ENCODE peak calls at places on chromosomes 4 and X, in ten cellular contexts. One of them, this sample, is unnamed.

GRCh38 chr4:60315586-60315985 is 884.5 kb upstream of the ADGRL3 start:
- DNase-seq in OCI-LY7: no peak
- DNase-seq in Caco-2: no peak
- DNase-seq in lung: no peak
- DNase-seq in colonic mucosa: no peak
- DNase-seq in suprapubic skin: no peak
- DNase-seq in CD8-positive, alpha-beta memory T cell: no peak
- DNase-seq in heart right ventricle: no peak
- DNase-seq in CD4-positive, CD25-positive, alpha-beta regulatory T cell: no peak
- DNase-seq in sigmoid colon: no peak
- DNase-seq in this sample: no peak

GRCh38 chrX:19824603-19825002 is 62.8 kb downstream of the SH3KBP1 start:
- DNase-seq in OCI-LY7: no peak
- DNase-seq in Caco-2: no peak
- DNase-seq in lung: no peak
- DNase-seq in colonic mucosa: no peak
- DNase-seq in suprapubic skin: no peak
- DNase-seq in CD8-positive, alpha-beta memory T cell: no peak
- DNase-seq in heart right ventricle: no peak
- DNase-seq in CD4-positive, CD25-positive, alpha-beta regulatory T cell: no peak
- DNase-seq in sigmoid colon: no peak
- DNase-seq in this sample: no peak

GRCh38 chr4:139740531-139741041 is 75.0 kb downstream of the MGST2 start:
- DNase-seq in OCI-LY7: no peak
- DNase-seq in Caco-2: no peak
- DNase-seq in lung: peak; percentile 52
- DNase-seq in colonic mucosa: peak; percentile 42
- DNase-seq in suprapubic skin: peak; percentile 79
- DNase-seq in CD8-positive, alpha-beta memory T cell: no peak
- DNase-seq in heart right ventricle: peak; percentile 82
- DNase-seq in CD4-positive, CD25-positive, alpha-beta regulatory T cell: no peak
- DNase-seq in sigmoid colon: peak; percentile 92
- DNase-seq in this sample: peak; percentile 84

GRCh38 chrX:43175428-43175827 is 397.5 kb upstream of the PPP1R2C start:
- DNase-seq in OCI-LY7: no peak
- DNase-seq in Caco-2: no peak
- DNase-seq in lung: no peak
- DNase-seq in colonic mucosa: no peak
- DNase-seq in suprapubic skin: no peak
- DNase-seq in CD8-positive, alpha-beta memory T cell: no peak
- DNase-seq in heart right ventricle: no peak
- DNase-seq in CD4-positive, CD25-positive, alpha-beta regulatory T cell: no peak
- DNase-seq in sigmoid colon: no peak
- DNase-seq in this sample: no peak

GRCh38 chr4:176409627-176410026 is 89.9 kb downstream of the SPCS3 start:
- DNase-seq in OCI-LY7: no peak
- DNase-seq in Caco-2: no peak
- DNase-seq in lung: no peak
- DNase-seq in colonic mucosa: no peak
- DNase-seq in suprapubic skin: no peak
- DNase-seq in CD8-positive, alpha-beta memory T cell: no peak
- DNase-seq in heart right ventricle: no peak
- DNase-seq in CD4-positive, CD25-positive, alpha-beta regulatory T cell: no peak
- DNase-seq in sigmoid colon: no peak
- DNase-seq in this sample: no peak

GRCh38 chr4:27666943-27667342 is 806.3 kb downstream of the STIM2 start:
- DNase-seq in OCI-LY7: peak; percentile 10
- DNase-seq in Caco-2: peak; percentile 17
- DNase-seq in lung: no peak
- DNase-seq in colonic mucosa: no peak
- DNase-seq in suprapubic skin: no peak
- DNase-seq in CD8-positive, alpha-beta memory T cell: no peak
- DNase-seq in heart right ventricle: no peak
- DNase-seq in CD4-positive, CD25-positive, alpha-beta regulatory T cell: no peak
- DNase-seq in sigmoid colon: no peak
- DNase-seq in this sample: no peak

GRCh38 chrX:39652336-39652735 is 445.4 kb downstream of the BCOR start:
- DNase-seq in OCI-LY7: peak; percentile 56
- DNase-seq in Caco-2: peak; percentile 30
- DNase-seq in lung: no peak
- DNase-seq in colonic mucosa: peak; percentile 27
- DNase-seq in suprapubic skin: no peak
- DNase-seq in CD8-positive, alpha-beta memory T cell: no peak
- DNase-seq in heart right ventricle: no peak
- DNase-seq in CD4-positive, CD25-positive, alpha-beta regulatory T cell: no peak
- DNase-seq in sigmoid colon: no peak
- DNase-seq in this sample: no peak

GRCh38 chr4:95142877-95143412 is 385.2 kb downstream of the BMPR1B start:
- DNase-seq in OCI-LY7: no peak
- DNase-seq in Caco-2: no peak
- DNase-seq in lung: no peak
- DNase-seq in colonic mucosa: no peak
- DNase-seq in suprapubic skin: no peak
- DNase-seq in CD8-positive, alpha-beta memory T cell: no peak
- DNase-seq in heart right ventricle: no peak
- DNase-seq in CD4-positive, CD25-positive, alpha-beta regulatory T cell: no peak
- DNase-seq in sigmoid colon: no peak
- DNase-seq in this sample: no peak

GRCh38 chr4:165506780-165507305 is 128.0 kb downstream of the CPE start:
- DNase-seq in OCI-LY7: no peak
- DNase-seq in Caco-2: no peak
- DNase-seq in lung: no peak
- DNase-seq in colonic mucosa: no peak
- DNase-seq in suprapubic skin: no peak
- DNase-seq in CD8-positive, alpha-beta memory T cell: no peak
- DNase-seq in heart right ventricle: no peak
- DNase-seq in CD4-positive, CD25-positive, alpha-beta regulatory T cell: no peak
- DNase-seq in sigmoid colon: no peak
- DNase-seq in this sample: no peak

GRCh38 chr4:86329431-86329830 is 30.4 kb downstream of the MAPK10 start:
- DNase-seq in OCI-LY7: no peak
- DNase-seq in Caco-2: no peak
- DNase-seq in lung: no peak
- DNase-seq in colonic mucosa: no peak
- DNase-seq in suprapubic skin: no peak
- DNase-seq in CD8-positive, alpha-beta memory T cell: no peak
- DNase-seq in heart right ventricle: no peak
- DNase-seq in CD4-positive, CD25-positive, alpha-beta regulatory T cell: no peak
- DNase-seq in sigmoid colon: no peak
- DNase-seq in this sample: no peak

DNA sequence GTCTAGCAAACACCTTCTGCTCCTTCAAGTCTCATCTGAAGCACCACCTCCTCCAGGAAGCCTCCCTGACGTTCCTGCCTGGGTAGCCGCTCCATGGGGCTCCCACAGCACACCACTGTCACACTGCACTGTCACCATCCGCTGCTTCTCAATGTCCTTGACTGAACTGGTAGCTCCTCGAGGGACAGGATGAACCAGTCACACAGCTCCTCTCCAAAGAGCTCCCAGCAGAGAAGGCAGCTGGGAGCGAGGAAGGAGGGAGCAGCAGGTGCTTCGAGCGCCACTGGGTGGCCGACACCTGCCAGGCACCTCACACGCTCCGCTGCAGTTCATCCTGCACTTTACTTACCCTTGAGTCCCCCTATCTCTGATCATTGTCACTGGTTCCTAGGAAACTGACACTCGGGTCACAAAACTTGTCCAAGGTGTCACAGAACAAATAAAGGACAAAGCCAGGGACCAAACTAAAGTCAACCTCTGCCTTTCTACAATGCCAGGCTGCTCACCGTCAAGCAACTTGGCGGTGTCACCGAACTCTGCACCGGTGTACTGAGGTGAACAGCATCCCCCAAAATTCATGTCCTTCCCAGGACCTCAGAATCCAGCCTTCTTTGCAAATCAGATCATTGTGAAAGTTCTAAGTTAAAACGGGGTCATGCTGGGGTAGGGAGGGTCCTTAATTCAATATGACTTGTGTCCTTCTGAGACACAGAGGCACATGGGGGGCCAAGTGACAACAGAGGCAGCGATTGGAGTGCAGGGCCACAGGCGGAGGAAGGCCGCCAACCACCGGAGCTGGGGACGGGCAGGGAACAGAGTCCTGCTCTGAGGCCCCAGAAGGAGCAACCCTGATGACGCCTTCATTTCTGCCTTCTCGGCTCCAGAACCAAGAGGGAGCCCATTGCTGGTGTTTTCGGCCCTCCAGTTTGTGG is 5.5 kb upstream of the S100P start:
- DNase-seq in OCI-LY7: no peak
- DNase-seq in Caco-2: peak; percentile 75
- DNase-seq in lung: no peak
- DNase-seq in colonic mucosa: no peak
- DNase-seq in suprapubic skin: no peak
- DNase-seq in CD8-positive, alpha-beta memory T cell: no peak
- DNase-seq in heart right ventricle: no peak
- DNase-seq in CD4-positive, CD25-positive, alpha-beta regulatory T cell: no peak
- DNase-seq in sigmoid colon: no peak
- DNase-seq in this sample: peak; percentile 2
- H3K4me1 ChIP-seq in OCI-LY7: no peaks in the 10 kb centered on the region
- H3K4me1 ChIP-seq in Caco-2: peaks cover 39% of the 10 kb centered on the region
- H3K4me1 ChIP-seq in lung: no peaks in the 10 kb centered on the region
- H3K4me1 ChIP-seq in colonic mucosa: peaks cover 3% of the 10 kb centered on the region
- H3K4me1 ChIP-seq in suprapubic skin: peaks cover 15% of the 10 kb centered on the region
- H3K4me1 ChIP-seq in CD8-positive, alpha-beta memory T cell: peaks cover 58% of the 10 kb centered on the region
- H3K4me1 ChIP-seq in heart right ventricle: no peaks in the 10 kb centered on the region
- H3K4me1 ChIP-seq in CD4-positive, CD25-positive, alpha-beta regulatory T cell: peaks cover 48% of the 10 kb centered on the region
- H3K4me1 ChIP-seq in sigmoid colon: peaks cover 11% of the 10 kb centered on the region
- H3K4me1 ChIP-seq in this sample: peaks cover 8% of the 10 kb centered on the region

GRCh38 chr4:7899184-7899583 is 40.5 kb downstream of the AFAP1 start:
- DNase-seq in OCI-LY7: no peak
- DNase-seq in Caco-2: no peak
- DNase-seq in lung: no peak
- DNase-seq in colonic mucosa: no peak
- DNase-seq in suprapubic skin: no peak
- DNase-seq in CD8-positive, alpha-beta memory T cell: no peak
- DNase-seq in heart right ventricle: no peak
- DNase-seq in CD4-positive, CD25-positive, alpha-beta regulatory T cell: no peak
- DNase-seq in sigmoid colon: no peak
- DNase-seq in this sample: no peak

GRCh38 chr4:7902101-7902553 is 37.5 kb downstream of the AFAP1 start:
- DNase-seq in OCI-LY7: no peak
- DNase-seq in Caco-2: no peak
- DNase-seq in lung: no peak
- DNase-seq in colonic mucosa: no peak
- DNase-seq in suprapubic skin: no peak
- DNase-seq in CD8-positive, alpha-beta memory T cell: no peak
- DNase-seq in heart right ventricle: no peak
- DNase-seq in CD4-positive, CD25-positive, alpha-beta regulatory T cell: no peak
- DNase-seq in sigmoid colon: no peak
- DNase-seq in this sample: no peak

GRCh38 chr4:7898385-7898784 is 41.3 kb downstream of the AFAP1 start:
- DNase-seq in OCI-LY7: no peak
- DNase-seq in Caco-2: no peak
- DNase-seq in lung: no peak
- DNase-seq in colonic mucosa: no peak
- DNase-seq in suprapubic skin: no peak
- DNase-seq in CD8-positive, alpha-beta memory T cell: no peak
- DNase-seq in heart right ventricle: no peak
- DNase-seq in CD4-positive, CD25-positive, alpha-beta regulatory T cell: no peak
- DNase-seq in sigmoid colon: no peak
- DNase-seq in this sample: no peak

GRCh38 chr4:7901274-7901845 is 38.3 kb downstream of the AFAP1 start:
- DNase-seq in OCI-LY7: no peak
- DNase-seq in Caco-2: no peak
- DNase-seq in lung: no peak
- DNase-seq in colonic mucosa: no peak
- DNase-seq in suprapubic skin: no peak
- DNase-seq in CD8-positive, alpha-beta memory T cell: no peak
- DNase-seq in heart right ventricle: no peak
- DNase-seq in CD4-positive, CD25-positive, alpha-beta regulatory T cell: no peak
- DNase-seq in sigmoid colon: no peak
- DNase-seq in this sample: no peak

DNA sequence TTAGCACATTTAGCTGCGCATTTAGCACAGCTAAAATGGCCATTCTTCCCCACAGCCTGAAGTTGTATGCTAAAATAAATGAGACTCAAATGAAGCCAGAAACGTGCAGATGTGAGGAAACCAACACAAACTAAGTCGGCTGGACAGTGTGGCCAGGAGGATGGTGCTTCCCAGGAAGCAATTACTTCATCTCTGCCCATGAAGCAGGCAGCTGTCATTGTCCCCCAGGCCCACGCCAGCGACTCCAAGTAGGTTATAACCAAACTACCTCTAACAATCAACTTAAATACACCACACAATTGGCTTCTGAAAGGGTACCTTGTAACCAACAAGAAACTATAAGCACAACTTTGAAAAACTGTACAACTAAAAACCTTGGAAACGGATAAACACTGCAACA is 39.3 kb downstream of the AFAP1 start:
- DNase-seq in OCI-LY7: no peak
- DNase-seq in Caco-2: no peak
- DNase-seq in lung: no peak
- DNase-seq in colonic mucosa: no peak
- DNase-seq in suprapubic skin: no peak
- DNase-seq in CD8-positive, alpha-beta memory T cell: no peak
- DNase-seq in heart right ventricle: no peak
- DNase-seq in CD4-positive, CD25-positive, alpha-beta regulatory T cell: no peak
- DNase-seq in sigmoid colon: no peak
- DNase-seq in this sample: no peak
- H3K4me1 ChIP-seq in OCI-LY7: no peaks in the 10 kb centered on the region
- H3K4me1 ChIP-seq in Caco-2: no peaks in the 10 kb centered on the region
- H3K4me1 ChIP-seq in lung: peaks cover 8% of the 10 kb centered on the region
- H3K4me1 ChIP-seq in colonic mucosa: no peaks in the 10 kb centered on the region
- H3K4me1 ChIP-seq in suprapubic skin: peaks cover 22% of the 10 kb centered on the region
- H3K4me1 ChIP-seq in CD8-positive, alpha-beta memory T cell: peaks cover 3% of the 10 kb centered on the region
- H3K4me1 ChIP-seq in heart right ventricle: peaks cover 59% of the 10 kb centered on the region
- H3K4me1 ChIP-seq in CD4-positive, CD25-positive, alpha-beta regulatory T cell: no peaks in the 10 kb centered on the region
- H3K4me1 ChIP-seq in sigmoid colon: peaks cover 90% of the 10 kb centered on the region
- H3K4me1 ChIP-seq in this sample: peaks cover 16% of the 10 kb centered on the region

DNA sequence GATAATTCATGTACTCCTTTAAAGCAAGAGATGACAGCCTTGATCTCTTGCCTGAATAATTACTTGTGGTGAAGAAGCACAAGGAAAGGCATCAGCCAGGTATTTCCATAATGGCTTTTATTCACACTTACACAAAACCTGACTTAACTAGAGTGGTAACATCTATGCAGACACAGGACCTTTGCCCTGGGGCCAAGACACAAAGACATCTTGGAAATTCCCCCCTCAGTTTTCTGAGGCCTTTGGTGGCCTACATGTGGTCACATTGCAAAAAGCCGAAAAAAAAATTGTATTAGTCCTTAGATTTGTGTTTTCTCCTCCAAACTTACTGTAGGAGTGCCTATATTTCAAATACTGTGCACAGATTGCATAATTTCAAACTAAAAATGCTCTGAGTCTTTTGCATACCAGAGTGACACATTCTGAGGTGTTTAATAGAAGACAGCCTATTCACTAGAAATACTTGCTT is 172.4 kb downstream of the PDGFC start:
- DNase-seq in OCI-LY7: no peak
- DNase-seq in Caco-2: no peak
- DNase-seq in lung: no peak
- DNase-seq in colonic mucosa: no peak
- DNase-seq in suprapubic skin: no peak
- DNase-seq in CD8-positive, alpha-beta memory T cell: no peak
- DNase-seq in heart right ventricle: no peak
- DNase-seq in CD4-positive, CD25-positive, alpha-beta regulatory T cell: no peak
- DNase-seq in sigmoid colon: no peak
- DNase-seq in this sample: no peak
- H3K4me1 ChIP-seq in OCI-LY7: no peaks in the 10 kb centered on the region
- H3K4me1 ChIP-seq in Caco-2: no peaks in the 10 kb centered on the region
- H3K4me1 ChIP-seq in lung: peaks cover 3% of the 10 kb centered on the region
- H3K4me1 ChIP-seq in colonic mucosa: no peaks in the 10 kb centered on the region
- H3K4me1 ChIP-seq in suprapubic skin: peaks cover 9% of the 10 kb centered on the region
- H3K4me1 ChIP-seq in CD8-positive, alpha-beta memory T cell: no peaks in the 10 kb centered on the region
- H3K4me1 ChIP-seq in heart right ventricle: peaks cover 13% of the 10 kb centered on the region
- H3K4me1 ChIP-seq in CD4-positive, CD25-positive, alpha-beta regulatory T cell: no peaks in the 10 kb centered on the region
- H3K4me1 ChIP-seq in sigmoid colon: peaks cover 29% of the 10 kb centered on the region
- H3K4me1 ChIP-seq in this sample: peaks cover 9% of the 10 kb centered on the region

GRCh38 chr4:41539711-41540110 is 1.8 kb downstream of the LIMCH1 start:
- DNase-seq in OCI-LY7: no peak
- DNase-seq in Caco-2: no peak
- DNase-seq in lung: no peak
- DNase-seq in colonic mucosa: no peak
- DNase-seq in suprapubic skin: no peak
- DNase-seq in CD8-positive, alpha-beta memory T cell: no peak
- DNase-seq in heart right ventricle: no peak
- DNase-seq in CD4-positive, CD25-positive, alpha-beta regulatory T cell: no peak
- DNase-seq in sigmoid colon: no peak
- DNase-seq in this sample: no peak
- H3K4me1 ChIP-seq in OCI-LY7: no peaks in the 10 kb centered on the region
- H3K4me1 ChIP-seq in Caco-2: peaks cover 3% of the 10 kb centered on the region
- H3K4me1 ChIP-seq in lung: peaks cover 37% of the 10 kb centered on the region
- H3K4me1 ChIP-seq in colonic mucosa: no peaks in the 10 kb centered on the region
- H3K4me1 ChIP-seq in suprapubic skin: peaks cover 34% of the 10 kb centered on the region
- H3K4me1 ChIP-seq in CD8-positive, alpha-beta memory T cell: no peaks in the 10 kb centered on the region
- H3K4me1 ChIP-seq in heart right ventricle: peaks cover 100% of the 10 kb centered on the region
- H3K4me1 ChIP-seq in CD4-positive, CD25-positive, alpha-beta regulatory T cell: no peaks in the 10 kb centered on the region
- H3K4me1 ChIP-seq in sigmoid colon: peaks cover 50% of the 10 kb centered on the region
- H3K4me1 ChIP-seq in this sample: peaks cover 6% of the 10 kb centered on the region

This sample was measured in adrenal gland.